ENCODE peak calls at places on chromosome 22, in ten cellular contexts. Y is mucosa of descending colon; R is kidney; Q is bronchial epithelial cell; E is sigmoid colon; A is fibroblast of lung; S is H7; V is CD4-positive, CD25-positive, alpha-beta regulatory T cell; U is hepatocyte; T is epithelial cell of esophagus. D is an unnamed sample.

GRCh38 chr22:37063436-37064420 is 12.2 kb downstream of the KCTD17 start:
- DNase-seq in E (no peak), Y (peak), V (no peak), A (no peak), R (peak), S (peak), T (no peak), Q (no peak), U (no peak), D (no peak)

GRCh38 chr22:36435516-36436415 is 45.7 kb downstream of the TXN2 start:
- DNase-seq in T (peak), S (peak), Q (peak), R (no peak), U (peak), E (no peak), Y (peak), V (peak), A (no peak), D (peak)

GRCh38 chr22:17135153-17135760 is 14.1 kb upstream of the TMEM121B start:
- DNase-seq in U (no peak), S (peak), R (no peak), Q (no peak), T (no peak), Y (no peak), A (no peak), E (peak), V (no peak), D (no peak)

GRCh38 chr22:32204856-32205722 is at the start of gene RFPL2:
- DNase-seq in U (peak), S (peak), V (no peak), E (no peak), A (no peak), Q (peak), R (no peak), T (peak), Y (no peak), D (peak)

GRCh38 chr22:24133187-24133965 is 47.9 kb upstream of the SUSD2 start:
- DNase-seq in E (peak), U (no peak), Q (no peak), Y (no peak), R (no peak), V (no peak), S (peak), T (no peak), A (peak), D (peak)

GRCh38 chr22:48313156-48313555 is 1514.5 kb downstream of the BRD1 start:
- DNase-seq in U (no peak), T (no peak), Y (no peak), A (no peak), Q (no peak), V (no peak), R (no peak), S (no peak), E (no peak), D (no peak)

GRCh38 chr22:46791201-46791731 is 28.8 kb downstream of the TBC1D22A start:
- DNase-seq in A (peak), R (peak), S (no peak), T (peak), Y (peak), E (peak), U (no peak), V (peak), Q (peak), D (no peak)

GRCh38 chr22:36913431-36914382 is at the start of gene CSF2RB:
- DNase-seq in S (no peak), U (no peak), A (no peak), R (peak), Q (no peak), E (peak), V (no peak), T (no peak), Y (peak), D (no peak)

GRCh38 chr22:17665248-17665647 is 26.7 kb downstream of the BCL2L13 start:
- DNase-seq in U (no peak), Y (no peak), T (no peak), S (no peak), A (no peak), R (no peak), V (no peak), E (no peak), Q (no peak), D (no peak)

GRCh38 chr22:18078329-18079041 is 695 bp downstream of the PEX26 start:
- DNase-seq in V (peak), T (peak), E (no peak), Q (no peak), R (peak), A (peak), Y (peak), U (peak), S (peak), D (peak)

GRCh38 chr22:36244522-36245391 is 5.4 kb upstream of the APOL2 start:
- DNase-seq in U (no peak), R (peak), S (no peak), Q (no peak), V (no peak), T (no peak), Y (no peak), E (no peak), A (peak), D (no peak)

GRCh38 chr22:46355369-46355995 is 20.0 kb downstream of the TRMU start:
- DNase-seq in V (peak), R (peak), E (no peak), Q (peak), A (peak), T (peak), Y (peak), U (peak), S (peak), D (peak)

GRCh38 chr22:42648368-42649260 is 578 bp downstream of the CYB5R3 start:
- DNase-seq in U (peak), E (no peak), S (no peak), Q (peak), R (peak), Y (peak), V (no peak), T (peak), A (peak), D (no peak)

GRCh38 chr22:44522526-44523170 is 24.6 kb upstream of the RTL6 start:
- DNase-seq in Y (no peak), S (no peak), A (no peak), Q (no peak), E (peak), T (no peak), U (no peak), V (no peak), R (no peak), D (no peak)

GRCh38 chr22:23773247-23774113 is 831 bp downstream of the MMP11 start:
- DNase-seq in V (no peak), Y (no peak), Q (no peak), E (no peak), T (no peak), S (peak), R (no peak), U (peak), A (no peak), D (peak)

GRCh38 chr22:24807284-24807950 is 1.4 kb downstream of the SGSM1 start:
- DNase-seq in Q (peak), S (no peak), R (no peak), U (peak), Y (peak), V (no peak), A (peak), E (no peak), T (peak), D (peak)

GRCh38 chr22:46484156-46484860 is 53.1 kb downstream of the CELSR1 start:
- DNase-seq in A (no peak), Y (no peak), R (peak), S (peak), E (no peak), Q (no peak), T (no peak), V (no peak), U (peak), D (no peak)

GRCh38 chr22:45225732-45226560 is 14.7 kb downstream of the KIAA0930 start:
- DNase-seq in V (no peak), Y (no peak), U (peak), E (peak), R (no peak), Q (peak), T (peak), S (peak), A (peak), D (no peak)

GRCh38 chr22:46934746-46935491 is 172.5 kb downstream of the TBC1D22A start:
- DNase-seq in Y (peak), Q (peak), U (peak), V (no peak), T (peak), R (no peak), A (peak), S (no peak), E (no peak), D (no peak)

DNA sequence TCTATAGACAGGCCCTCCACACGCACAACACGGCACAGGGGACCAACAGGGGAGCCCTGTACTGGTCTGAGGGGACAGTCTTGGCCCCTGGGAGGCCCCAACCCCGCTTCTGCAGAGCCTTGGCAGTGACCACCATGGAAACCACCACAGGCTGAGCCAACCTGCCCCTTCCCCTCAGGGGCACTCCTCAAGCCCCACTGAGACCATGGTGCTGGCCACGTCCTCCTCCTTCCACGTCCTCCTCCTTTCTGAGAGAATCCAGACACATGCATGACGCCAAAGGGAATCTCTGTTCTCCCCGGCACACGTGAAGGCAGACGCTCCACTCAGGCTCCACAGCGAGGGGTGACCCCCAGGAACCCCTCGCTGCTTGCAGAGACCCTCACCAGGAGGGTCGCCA is 2.7 kb downstream of the BRD1 start:
- DNase-seq in T (no peak), S (no peak), A (no peak), U (no peak), R (no peak), V (no peak), E (no peak), Y (no peak), Q (no peak), D (no peak)
- H3K4me3 ChIP-seq in T (no peak), S (no peak), A (peak), U (no peak), R (no peak), V (peak), E (no peak), Y (no peak), Q (no peak), D (no peak)

GRCh38 chr22:50600541-50600940 is at the start of gene MAPK8IP2:
- DNase-seq in V (no peak), A (no peak), Q (no peak), T (no peak), R (peak), S (peak), U (peak), Y (no peak), E (no peak), D (no peak)
- H3K4me3 ChIP-seq in V (no peak), A (no peak), Q (peak), T (no peak), R (no peak), S (peak), U (peak), Y (no peak), E (no peak), D (peak)

GRCh38 chr22:49966041-49966715 is 5.6 kb downstream of the PIM3 start:
- DNase-seq in Y (peak), R (peak), V (no peak), Q (no peak), E (peak), A (no peak), U (peak), T (no peak), S (peak), D (no peak)
- H3K4me3 ChIP-seq in Y (no peak), R (no peak), V (no peak), Q (no peak), E (no peak), A (no peak), U (no peak), T (no peak), S (no peak), D (no peak)

GRCh38 chr22:50346415-50346945 is 3.4 kb downstream of the PPP6R2 start:
- DNase-seq in Q (no peak), V (no peak), S (peak), U (no peak), A (no peak), Y (no peak), R (peak), T (no peak), E (no peak), D (no peak)
- H3K4me3 ChIP-seq in Q (no peak), V (no peak), S (no peak), U (no peak), A (no peak), Y (no peak), R (no peak), T (no peak), E (no peak), D (no peak)

DNA sequence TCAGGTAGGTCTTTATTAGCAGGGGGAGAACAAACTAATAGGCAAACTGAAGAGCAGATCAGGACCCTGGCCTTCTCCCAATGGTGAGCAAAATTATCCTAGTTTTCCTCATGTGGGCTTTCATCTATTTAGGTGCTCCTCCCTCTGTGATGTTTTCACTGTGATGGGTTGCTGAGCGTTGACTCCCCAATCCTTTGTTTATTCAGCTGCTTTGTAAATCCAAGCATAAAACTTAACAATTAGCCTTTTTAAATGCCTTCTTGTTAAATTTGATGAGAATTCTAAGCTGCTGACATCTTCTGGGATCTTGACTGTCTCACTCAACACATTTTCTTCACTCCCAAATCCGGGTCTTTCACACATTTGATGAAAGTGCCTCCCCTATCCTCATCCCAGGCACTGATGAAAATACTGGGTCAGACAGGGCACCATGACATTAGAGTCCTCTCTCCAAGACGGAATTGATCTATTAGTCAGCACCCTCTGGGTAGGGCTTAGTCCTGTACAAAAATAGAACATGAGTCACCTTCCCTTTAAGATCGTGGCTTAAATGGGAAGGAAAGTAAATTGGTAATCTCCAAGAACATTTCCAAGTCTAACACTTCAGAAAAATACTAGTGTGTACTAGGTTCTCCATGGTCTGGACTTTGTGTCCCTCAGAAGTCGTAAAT is 199.3 kb upstream of the ISX start:
- DNase-seq in S (no peak), E (no peak), Y (no peak), T (peak), V (no peak), U (peak), A (peak), R (no peak), Q (peak), D (no peak)
- H3K4me3 ChIP-seq in S (no peak), E (no peak), Y (no peak), T (no peak), V (no peak), U (no peak), A (no peak), R (no peak), Q (no peak), D (no peak)

GRCh38 chr22:20752873-20753272 is 21.0 kb upstream of the SERPIND1 start:
- DNase-seq in Q (no peak), R (no peak), V (no peak), T (no peak), U (no peak), E (no peak), S (no peak), Y (no peak), A (no peak), D (no peak)

GRCh38 chr22:20751185-20751851 is 22.6 kb upstream of the SERPIND1 start:
- DNase-seq in V (no peak), U (no peak), Y (no peak), T (no peak), S (peak), R (peak), E (no peak), Q (no peak), A (peak), D (peak)

GRCh38 chr22:20749453-20749852 is 24.5 kb upstream of the SERPIND1 start:
- DNase-seq in E (no peak), U (no peak), S (no peak), A (no peak), V (no peak), Y (no peak), T (no peak), R (peak), Q (no peak), D (no peak)

GRCh38 chr22:20750461-20751184 is 23.3 kb upstream of the SERPIND1 start:
- DNase-seq in E (peak), U (peak), Y (peak), R (peak), Q (peak), A (peak), T (peak), V (no peak), S (no peak), D (no peak)

GRCh38 chr22:20752104-20752741 is 21.7 kb upstream of the SERPIND1 start:
- DNase-seq in Y (no peak), Q (no peak), R (peak), T (no peak), A (no peak), V (no peak), E (no peak), U (no peak), S (no peak), D (no peak)
- H3K4me3 ChIP-seq in Y (no peak), Q (no peak), R (no peak), T (no peak), A (no peak), V (no peak), E (no peak), U (no peak), S (no peak), D (no peak)

GRCh38 chr22:27183474-27183873 is 526.1 kb downstream of the MIAT start:
- DNase-seq in V (no peak), A (no peak), R (no peak), E (no peak), T (peak), S (no peak), Y (no peak), U (no peak), Q (peak), D (no peak)
- H3K4me3 ChIP-seq in V (no peak), A (no peak), R (no peak), E (no peak), T (no peak), S (no peak), Y (no peak), U (no peak), Q (no peak), D (no peak)

GRCh38 chr22:40728731-40729189 is 49.5 kb downstream of the MCHR1 start:
- DNase-seq in S (no peak), Y (peak), A (peak), V (peak), Q (peak), U (peak), R (no peak), E (no peak), T (peak), D (no peak)
- H3K4me3 ChIP-seq in S (no peak), Y (no peak), A (no peak), V (peak), Q (no peak), U (no peak), R (no peak), E (no peak), T (no peak), D (no peak)

GRCh38 chr22:21713428-21714058 is 22.1 kb downstream of the YPEL1 start:
- DNase-seq in Q (peak), T (peak), S (no peak), U (no peak), V (no peak), Y (no peak), A (no peak), E (no peak), R (no peak), D (no peak)

GRCh38 chr22:21712751-21713427 is 22.7 kb downstream of the YPEL1 start:
- DNase-seq in Y (peak), E (no peak), A (peak), V (peak), U (peak), Q (peak), S (peak), T (peak), R (no peak), D (peak)

GRCh38 chr22:21714059-21714770 is 21.4 kb downstream of the YPEL1 start:
- DNase-seq in U (no peak), Q (no peak), V (no peak), E (no peak), T (no peak), S (no peak), R (no peak), A (no peak), Y (no peak), D (no peak)

GRCh38 chr22:21711851-21712250 is 23.7 kb downstream of the YPEL1 start:
- DNase-seq in S (no peak), A (no peak), Y (no peak), R (no peak), Q (no peak), U (no peak), E (no peak), V (no peak), T (no peak), D (no peak)

GRCh38 chr22:21714784-21715183 is 20.8 kb downstream of the YPEL1 start:
- DNase-seq in T (peak), S (no peak), U (no peak), E (no peak), V (no peak), Q (peak), A (no peak), Y (no peak), R (no peak), D (no peak)
- H3K4me3 ChIP-seq in T (no peak), S (no peak), U (no peak), E (no peak), V (no peak), Q (no peak), A (no peak), Y (no peak), R (no peak), D (no peak)